ENCODE peak calls at places on chromosomes 2 and 18, in five cellular contexts. Q is K562, B is H1, L is HepG2, C is GM12878. M is an unnamed sample.

GRCh38 chr2:145729993-145730770 is 1210.3 kb upstream of the ZEB2 start:
- DNase-seq in C (no peak), L (no peak), Q (peak), B (no peak), M (no peak)

GRCh38 chr2:224669449-224669848 is 46.7 kb downstream of the CCDC195 start:
- DNase-seq in B (no peak), C (no peak), Q (no peak), L (no peak), M (no peak)

GRCh38 chr2:201618744-201619654 is 24.3 kb downstream of the TMEM237 start:
- DNase-seq in Q (peak), B (no peak), L (no peak), C (no peak), M (no peak)

GRCh38 chr2:65686928-65687521 is 254.6 kb upstream of the SPRED2 start:
- DNase-seq in C (no peak), B (no peak), L (no peak), Q (no peak), M (no peak)

GRCh38 chr2:201116959-201117734 is 1.2 kb downstream of the CFLAR start:
- DNase-seq in Q (no peak), C (no peak), L (peak), B (no peak), M (peak)

GRCh38 chr2:67485431-67485830 is 88.3 kb downstream of the ETAA1 start:
- DNase-seq in Q (no peak), L (no peak), B (no peak), C (no peak), M (no peak)

GRCh38 chr2:239018291-239019192 is 170.7 kb downstream of the TWIST2 start:
- DNase-seq in L (no peak), Q (no peak), B (no peak), C (no peak), M (no peak)

GRCh38 chr2:235271936-235272335 is 221.9 kb upstream of the AGAP1 start:
- DNase-seq in L (no peak), C (no peak), Q (no peak), B (no peak), M (no peak)

GRCh38 chr2:142435847-142436246 is 305.0 kb upstream of the LRP1B start:
- DNase-seq in Q (no peak), L (no peak), B (no peak), C (no peak), M (no peak)

GRCh38 chr18:26458526-26459232 is 89.7 kb downstream of the KCTD1 start:
- DNase-seq in Q (no peak), C (peak), B (no peak), L (no peak), M (no peak)

GRCh38 chr2:98913916-98914712 is 21.9 kb downstream of the CRACDL start:
- DNase-seq in L (no peak), Q (no peak), B (no peak), C (no peak), M (no peak)

GRCh38 chr2:239302808-239303557 is 97.8 kb downstream of the HDAC4 start:
- DNase-seq in B (no peak), L (no peak), C (no peak), Q (no peak), M (no peak)

GRCh38 chr2:231099918-231100317 is 24.9 kb downstream of the HTR2B start:
- DNase-seq in Q (no peak), L (no peak), C (no peak), B (no peak), M (no peak)

GRCh38 chr2:73290049-73290839 is 3.1 kb downstream of the EGR4 start:
- DNase-seq in C (no peak), B (no peak), L (peak), Q (no peak), M (no peak)

GRCh38 chr2:32958836-32959235 is 12.1 kb downstream of the LTBP1 start:
- DNase-seq in Q (no peak), B (no peak), C (no peak), L (no peak), M (no peak)

GRCh38 chr2:82650038-82650437 is 1809.0 kb downstream of the SUCLG1 start:
- DNase-seq in Q (no peak), L (no peak), B (no peak), C (no peak), M (no peak)

GRCh38 chr18:48841381-48842258 is 109.1 kb downstream of the SMAD7 start:
- DNase-seq in Q (peak), L (peak), B (no peak), C (no peak), M (no peak)

GRCh38 chr2:72980535-72981217 is 63.4 kb downstream of the EMX1 start:
- DNase-seq in L (no peak), C (no peak), Q (no peak), B (no peak), M (peak)

GRCh38 chr2:187900023-187900422 is 345.8 kb upstream of the TFPI start:
- DNase-seq in B (no peak), Q (no peak), C (no peak), L (no peak), M (no peak)

GRCh38 chr2:188378551-188378950 is 86.9 kb downstream of the GULP1 start:
- DNase-seq in C (no peak), Q (no peak), B (no peak), L (no peak), M (no peak)

GRCh38 chr2:180015951-180016709 is 9.0 kb upstream of the CWC22 start:
- DNase-seq in Q (no peak), L (no peak), C (no peak), B (no peak), M (no peak)

GRCh38 chr2:199439542-199439941 is 18.2 kb downstream of the SATB2 start:
- DNase-seq in B (no peak), Q (no peak), C (no peak), L (no peak), M (no peak)

GRCh38 chr18:13932285-13933025 is 17.1 kb upstream of the MC2R start:
- DNase-seq in L (no peak), Q (no peak), B (no peak), C (no peak), M (no peak)

GRCh38 chr2:217970206-217970605 is 32.6 kb downstream of the TNS1 start:
- DNase-seq in B (no peak), L (no peak), C (no peak), Q (no peak), M (no peak)

GRCh38 chr18:28657836-28658410 is 481.0 kb upstream of the CDH2 start:
- DNase-seq in C (no peak), B (no peak), L (no peak), Q (no peak), M (no peak)

GRCh38 chr2:117980381-117980780 is 33.5 kb downstream of the CCDC93 start:
- DNase-seq in B (no peak), Q (no peak), C (no peak), L (no peak), M (no peak)

GRCh38 chr2:197042613-197043248 is 116.2 kb upstream of the PGAP1 start:
- DNase-seq in Q (no peak), C (peak), B (no peak), L (no peak), M (no peak)

GRCh38 chr2:43105586-43106562 is 120.5 kb downstream of the ZFP36L2 start:
- DNase-seq in Q (peak), L (peak), B (no peak), C (peak), M (peak)

GRCh38 chr2:14535156-14535555 is 97.4 kb upstream of the LRATD1 start:
- DNase-seq in B (no peak), Q (no peak), L (no peak), C (no peak), M (no peak)

GRCh38 chr2:14533106-14533757 is 99.3 kb upstream of the LRATD1 start:
- DNase-seq in C (no peak), B (no peak), Q (no peak), L (no peak), M (no peak)

GRCh38 chr2:14540003-14540402 is 92.5 kb upstream of the LRATD1 start:
- DNase-seq in Q (no peak), L (no peak), B (no peak), C (no peak), M (no peak)

DNA sequence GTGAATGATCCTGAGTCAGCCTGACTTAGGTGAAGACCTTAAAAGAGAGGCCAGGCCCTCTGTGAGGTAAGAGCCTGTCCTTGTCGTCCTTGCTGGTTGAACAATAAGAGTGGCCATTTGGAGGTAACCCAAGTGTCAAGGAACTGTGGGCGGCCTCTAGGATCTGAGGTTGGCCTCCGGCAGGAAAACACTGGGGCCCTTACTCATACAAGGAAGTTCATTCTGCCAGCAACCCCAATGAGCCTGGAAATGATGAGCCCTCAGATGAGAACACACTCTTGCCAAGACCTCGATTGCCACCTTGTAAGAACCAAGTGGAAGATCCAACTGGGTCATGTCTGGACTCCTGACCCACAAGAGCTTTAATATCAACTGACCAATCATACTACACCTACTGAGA is 95.5 kb upstream of the LRATD1 start:
- DNase-seq in B (no peak), Q (no peak), L (no peak), C (no peak), M (no peak)
- H3K4me2 ChIP-seq in B (no peak), Q (no peak), L (no peak), C (no peak), M (no peak)

GRCh38 chr2:234203135-234203984 is 152.9 kb downstream of the SPP2 start:
- DNase-seq in C (no peak), Q (no peak), B (no peak), L (peak), M (peak)
- TF ChIP-seq CEBPB in C (no peak), Q (no peak), B (no peak), L (no peak), M (peak)

GRCh38 chr18:73462092-73462491 is 594.3 kb upstream of the NETO1 start:
- DNase-seq in C (no peak), B (no peak), Q (no peak), L (no peak), M (no peak)
- TF ChIP-seq SIN3A in C (no peak), B (no peak), Q (no peak), L (no peak), M (no peak)

DNA sequence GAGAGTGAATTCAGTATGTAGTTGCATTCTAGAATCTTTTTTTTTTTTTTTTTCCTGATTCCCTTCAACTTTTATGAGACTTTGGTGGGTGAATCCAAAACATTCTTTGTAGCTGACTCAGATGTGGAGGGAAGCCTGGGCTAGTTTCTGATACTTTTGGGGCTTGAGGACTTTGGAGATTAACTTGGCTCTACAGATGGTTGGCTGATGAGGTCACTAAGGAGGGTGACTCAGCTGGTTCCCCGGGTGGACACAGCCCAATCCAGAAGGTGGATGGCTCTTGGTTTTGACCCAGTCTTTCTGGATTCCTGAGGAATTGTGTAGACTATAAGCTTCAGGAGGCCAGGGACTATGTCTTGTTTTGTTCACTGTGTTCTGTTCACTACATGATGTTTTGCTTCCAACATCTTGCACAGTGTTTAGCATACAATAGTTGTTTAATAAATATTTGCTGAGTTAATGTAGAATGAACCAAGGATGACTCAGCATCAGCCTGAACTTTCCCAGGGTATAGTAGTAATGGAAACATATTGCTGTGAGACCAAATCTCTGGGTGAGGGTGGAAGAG is 30.5 kb downstream of the LAMA3 start:
- DNase-seq in C (no peak), B (peak), Q (peak), L (peak), M (peak)
- H3K4me2 ChIP-seq in C (no peak), B (no peak), Q (peak), L (no peak), M (peak)

GRCh38 chr2:54461251-54461650 is 5.1 kb downstream of the SPTBN1 start:
- DNase-seq in C (no peak), B (no peak), L (no peak), Q (no peak), M (no peak)

GRCh38 chr2:54456526-54457325 is 599 bp downstream of the SPTBN1 start:
- DNase-seq in L (peak), Q (peak), C (no peak), B (no peak), M (no peak)

GRCh38 chr2:54457326-54458023 is 1.3 kb downstream of the SPTBN1 start:
- DNase-seq in B (no peak), Q (no peak), L (peak), C (no peak), M (no peak)

GRCh38 chr2:54455584-54456525 is at the start of gene SPTBN1:
- DNase-seq in B (peak), C (no peak), Q (peak), L (peak), M (peak)

DNA sequence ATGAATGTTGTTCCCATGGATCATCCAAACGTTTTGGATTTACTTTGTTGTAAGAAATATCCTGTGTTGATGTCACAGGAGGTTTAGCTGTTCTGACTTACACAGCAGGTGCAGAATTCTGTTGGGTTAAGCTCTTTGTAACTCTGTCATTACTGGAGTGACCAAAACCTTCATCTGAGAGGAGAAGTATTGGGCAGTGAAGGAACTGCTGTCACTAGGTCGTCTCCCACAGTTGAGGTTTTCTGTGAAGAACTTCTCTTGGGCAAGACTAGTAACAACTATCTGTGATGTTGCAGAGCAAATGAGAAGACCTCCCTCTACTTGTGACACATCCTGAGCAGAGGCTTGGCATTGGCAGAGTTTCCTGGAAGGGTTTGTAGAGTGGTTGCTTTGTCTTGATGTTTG is 2.9 kb downstream of the SPTBN1 start:
- DNase-seq in C (no peak), B (no peak), L (no peak), Q (no peak), M (no peak)
- TF ChIP-seq CEBPB in C (no peak), B (no peak), L (no peak), Q (no peak), M (no peak)

DNA sequence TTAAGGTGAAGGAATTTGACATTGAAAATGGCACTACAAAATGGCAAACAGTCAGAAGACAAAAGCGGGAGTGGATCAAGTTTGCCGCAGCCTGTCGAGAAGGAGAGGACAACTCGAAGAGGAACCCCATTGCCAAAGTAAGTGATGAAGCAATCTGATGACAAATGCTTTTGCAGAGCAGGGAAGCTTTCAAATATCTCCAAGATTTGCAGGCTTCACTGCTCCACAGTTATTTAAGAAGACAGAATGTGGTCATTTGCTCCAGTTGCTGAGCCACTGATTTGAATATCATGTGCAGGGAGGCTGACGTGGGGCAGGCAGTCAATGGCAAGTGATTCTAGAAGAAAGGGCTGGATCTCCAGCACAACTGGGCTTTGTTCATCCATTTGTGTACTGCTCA is 10.1 kb downstream of the DSG4 start:
- DNase-seq in C (no peak), B (no peak), L (no peak), Q (no peak), M (no peak)
- TF ChIP-seq SIN3A in C (no peak), B (no peak), L (no peak), Q (no peak), M (no peak)

DNA sequence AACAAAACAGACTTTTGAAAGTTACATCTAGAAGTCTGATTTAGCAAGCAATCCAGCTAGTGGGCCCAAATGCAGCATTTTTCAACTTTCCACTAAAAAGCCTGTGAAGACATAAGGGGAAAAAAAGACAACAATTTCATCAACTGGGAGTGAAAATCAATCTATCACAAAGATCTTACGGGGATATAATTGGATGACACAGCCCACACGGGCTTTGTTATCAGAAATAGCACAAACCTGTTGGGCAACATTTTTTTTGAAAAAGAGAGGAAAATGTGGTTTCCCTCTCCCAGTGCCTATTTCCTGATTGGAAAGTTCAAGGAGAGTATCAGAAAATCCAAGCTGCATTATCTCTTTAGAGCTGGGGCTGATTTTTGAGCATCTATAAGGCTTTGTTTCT is 132.7 kb downstream of the EVA1A start:
- DNase-seq in L (no peak), C (no peak), B (no peak), Q (no peak), M (no peak)
- H3K4me2 ChIP-seq in L (no peak), C (peak), B (no peak), Q (no peak), M (peak)

GRCh38 chr2:141331127-141331526 is 799.7 kb downstream of the LRP1B start:
- DNase-seq in Q (no peak), B (no peak), C (no peak), L (no peak), M (no peak)
- TF ChIP-seq CEBPB in Q (no peak), B (no peak), C (no peak), L (no peak), M (no peak)

M was measured in HCT116.